ENCODE peak calls at places on chromosomes 12 and 14, in six cellular contexts. One of them, this sample, is unnamed.

GRCh38 chr14:61421212-61421923 is 100.0 kb downstream of the PRKCH start:
- DNase-seq in breast epithelium: no peak
- DNase-seq in mesendoderm: no peak
- DNase-seq in IMR-90: no peak
- DNase-seq in CD8-positive, alpha-beta memory T cell: no peak
- DNase-seq in tibial nerve: no peak
- DNase-seq in this sample: no peak

GRCh38 chr14:60183724-60184596 is 18.8 kb upstream of the DHRS7 start:
- DNase-seq in breast epithelium: no peak
- DNase-seq in mesendoderm: peak; percentile 58
- DNase-seq in IMR-90: peak; percentile 77
- DNase-seq in CD8-positive, alpha-beta memory T cell: no peak
- DNase-seq in tibial nerve: peak; percentile 55
- DNase-seq in this sample: no peak

GRCh38 chr12:63889721-63890509 is 45.4 kb downstream of the SRGAP1 start:
- DNase-seq in breast epithelium: no peak
- DNase-seq in mesendoderm: peak; percentile 17
- DNase-seq in IMR-90: no peak
- DNase-seq in CD8-positive, alpha-beta memory T cell: no peak
- DNase-seq in tibial nerve: no peak
- DNase-seq in this sample: no peak

GRCh38 chr14:90732723-90733122 is 83.5 kb downstream of the TTC7B start:
- DNase-seq in breast epithelium: no peak
- DNase-seq in mesendoderm: no peak
- DNase-seq in IMR-90: no peak
- DNase-seq in CD8-positive, alpha-beta memory T cell: no peak
- DNase-seq in tibial nerve: no peak
- DNase-seq in this sample: no peak

GRCh38 chr12:41663487-41664258 is 475.6 kb downstream of the PDZRN4 start:
- DNase-seq in breast epithelium: no peak
- DNase-seq in mesendoderm: peak; percentile 79
- DNase-seq in IMR-90: peak; percentile 20
- DNase-seq in CD8-positive, alpha-beta memory T cell: no peak
- DNase-seq in tibial nerve: no peak
- DNase-seq in this sample: no peak

GRCh38 chr14:88554458-88555286 is at the start of gene PTPN21:
- DNase-seq in breast epithelium: peak; percentile 60
- DNase-seq in mesendoderm: peak; percentile 83
- DNase-seq in IMR-90: peak; percentile 64
- DNase-seq in CD8-positive, alpha-beta memory T cell: no peak
- DNase-seq in tibial nerve: peak; percentile 57
- DNase-seq in this sample: peak; percentile 91

GRCh38 chr12:23008613-23009012 is 383.6 kb downstream of the ETNK1 start:
- DNase-seq in breast epithelium: no peak
- DNase-seq in mesendoderm: no peak
- DNase-seq in IMR-90: no peak
- DNase-seq in CD8-positive, alpha-beta memory T cell: no peak
- DNase-seq in tibial nerve: no peak
- DNase-seq in this sample: no peak

GRCh38 chr14:90541076-90541634 is 144.3 kb downstream of the CALM1 start:
- DNase-seq in breast epithelium: no peak
- DNase-seq in mesendoderm: no peak
- DNase-seq in IMR-90: no peak
- DNase-seq in CD8-positive, alpha-beta memory T cell: no peak
- DNase-seq in tibial nerve: no peak
- DNase-seq in this sample: peak; percentile 43

GRCh38 chr14:99717682-99718013 is 33.5 kb downstream of the CYP46A1 start:
- DNase-seq in breast epithelium: peak; percentile 10
- DNase-seq in mesendoderm: no peak
- DNase-seq in IMR-90: no peak
- DNase-seq in CD8-positive, alpha-beta memory T cell: no peak
- DNase-seq in tibial nerve: no peak
- DNase-seq in this sample: no peak

GRCh38 chr12:126784328-126784921 is 1482.5 kb upstream of the TMEM132C start:
- DNase-seq in breast epithelium: no peak
- DNase-seq in mesendoderm: peak; percentile 86
- DNase-seq in IMR-90: no peak
- DNase-seq in CD8-positive, alpha-beta memory T cell: no peak
- DNase-seq in tibial nerve: no peak
- DNase-seq in this sample: peak; percentile 78

GRCh38 chr14:103311171-103311997 is 22.7 kb upstream of the EIF5 start:
- DNase-seq in breast epithelium: no peak
- DNase-seq in mesendoderm: no peak
- DNase-seq in IMR-90: no peak
- DNase-seq in CD8-positive, alpha-beta memory T cell: no peak
- DNase-seq in tibial nerve: no peak
- DNase-seq in this sample: no peak

GRCh38 chr12:104057771-104058197 is 6.5 kb upstream of the HCFC2 start:
- DNase-seq in breast epithelium: no peak
- DNase-seq in mesendoderm: peak; percentile 47
- DNase-seq in IMR-90: peak; percentile 37
- DNase-seq in CD8-positive, alpha-beta memory T cell: no peak
- DNase-seq in tibial nerve: no peak
- DNase-seq in this sample: no peak

GRCh38 chr14:53778263-53778662 is 178.4 kb downstream of the BMP4 start:
- DNase-seq in breast epithelium: no peak
- DNase-seq in mesendoderm: no peak
- DNase-seq in IMR-90: no peak
- DNase-seq in CD8-positive, alpha-beta memory T cell: no peak
- DNase-seq in tibial nerve: no peak
- DNase-seq in this sample: no peak

GRCh38 chr12:117912756-117913155 is 56.0 kb downstream of the KSR2 start:
- DNase-seq in breast epithelium: peak; percentile 38
- DNase-seq in mesendoderm: no peak
- DNase-seq in IMR-90: no peak
- DNase-seq in CD8-positive, alpha-beta memory T cell: no peak
- DNase-seq in tibial nerve: no peak
- DNase-seq in this sample: no peak

GRCh38 chr12:50104614-50105366 is 982 bp downstream of the GPD1 start:
- DNase-seq in breast epithelium: no peak
- DNase-seq in mesendoderm: no peak
- DNase-seq in IMR-90: no peak
- DNase-seq in CD8-positive, alpha-beta memory T cell: no peak
- DNase-seq in tibial nerve: no peak
- DNase-seq in this sample: no peak

GRCh38 chr14:103104654-103105511 is 10.4 kb downstream of the EXOC3L4 start:
- DNase-seq in breast epithelium: no peak
- DNase-seq in mesendoderm: peak; percentile 67
- DNase-seq in IMR-90: peak; percentile 50
- DNase-seq in CD8-positive, alpha-beta memory T cell: peak; percentile 71
- DNase-seq in tibial nerve: peak; percentile 69
- DNase-seq in this sample: peak; percentile 66

GRCh38 chr14:56342419-56342901 is 224.2 kb downstream of the PELI2 start:
- DNase-seq in breast epithelium: no peak
- DNase-seq in mesendoderm: no peak
- DNase-seq in IMR-90: peak; percentile 86
- DNase-seq in CD8-positive, alpha-beta memory T cell: no peak
- DNase-seq in tibial nerve: no peak
- DNase-seq in this sample: no peak

GRCh38 chr14:50363734-50364113 is 33.0 kb downstream of the CDKL1 start:
- DNase-seq in breast epithelium: no peak
- DNase-seq in mesendoderm: no peak
- DNase-seq in IMR-90: peak; percentile 18
- DNase-seq in CD8-positive, alpha-beta memory T cell: peak; percentile 26
- DNase-seq in tibial nerve: peak; percentile 19
- DNase-seq in this sample: no peak
- H3K4me3 ChIP-seq in breast epithelium: peak overlapping the region; percentile 18
- H3K4me3 ChIP-seq in mesendoderm: no peak overlapping the region
- H3K4me3 ChIP-seq in IMR-90: peak overlapping the region; percentile 5
- H3K4me3 ChIP-seq in CD8-positive, alpha-beta memory T cell: peak overlapping the region; percentile 94
- H3K4me3 ChIP-seq in tibial nerve: peak overlapping the region; percentile 3
- H3K4me3 ChIP-seq in this sample: peak overlapping the region; percentile 4

DNA sequence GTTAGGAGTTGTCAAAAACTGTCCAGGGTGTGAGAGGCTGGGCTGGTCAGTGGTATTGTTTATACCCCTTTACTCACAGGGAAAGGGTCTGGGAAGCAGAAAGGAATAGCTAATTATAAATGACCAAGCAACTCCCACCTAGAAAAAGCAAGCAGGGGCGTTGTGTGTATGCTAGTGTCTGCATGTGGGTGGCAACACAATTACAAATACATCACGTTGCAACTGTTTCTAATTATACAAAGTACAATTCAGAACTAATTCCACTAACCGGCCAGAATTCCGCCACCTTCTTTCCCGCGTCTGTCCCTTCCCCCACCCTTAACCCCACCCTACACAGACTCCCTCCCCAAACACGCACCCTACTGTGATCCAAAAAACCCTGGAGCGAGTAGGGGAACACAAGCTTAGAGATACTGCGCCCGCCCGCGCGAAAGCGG is 2.2 kb downstream of the DPF3 start:
- DNase-seq in breast epithelium: no peak
- DNase-seq in mesendoderm: no peak
- DNase-seq in IMR-90: no peak
- DNase-seq in CD8-positive, alpha-beta memory T cell: no peak
- DNase-seq in tibial nerve: no peak
- DNase-seq in this sample: no peak
- H3K4me3 ChIP-seq in breast epithelium: peak overlapping the region; percentile 63
- H3K4me3 ChIP-seq in mesendoderm: no peak overlapping the region
- H3K4me3 ChIP-seq in IMR-90: peak overlapping the region; percentile 76
- H3K4me3 ChIP-seq in CD8-positive, alpha-beta memory T cell: peak overlapping the region; percentile 85
- H3K4me3 ChIP-seq in tibial nerve: peak overlapping the region; percentile 56
- H3K4me3 ChIP-seq in this sample: peak overlapping the region; percentile 95

GRCh38 chr12:85280138-85280983 is at the start of gene ALX1:
- DNase-seq in breast epithelium: no peak
- DNase-seq in mesendoderm: peak; percentile 94
- DNase-seq in IMR-90: peak; percentile 4
- DNase-seq in CD8-positive, alpha-beta memory T cell: no peak
- DNase-seq in tibial nerve: no peak
- DNase-seq in this sample: peak; percentile 43
- H3K4me3 ChIP-seq in breast epithelium: peak within 1 kb of the TSS; percentile 53
- H3K4me3 ChIP-seq in mesendoderm: peak within 1 kb of the TSS; percentile 48
- H3K4me3 ChIP-seq in IMR-90: peak within 1 kb of the TSS; percentile 42
- H3K4me3 ChIP-seq in CD8-positive, alpha-beta memory T cell: no peak within 1 kb of the TSS
- H3K4me3 ChIP-seq in tibial nerve: peak within 1 kb of the TSS; percentile 32
- H3K4me3 ChIP-seq in this sample: peak within 1 kb of the TSS; percentile 54

GRCh38 chr12:6904280-6905276 is at the start of gene LRRC23:
- DNase-seq in breast epithelium: peak; percentile 98
- DNase-seq in mesendoderm: peak; percentile 100
- DNase-seq in IMR-90: peak; percentile 93
- DNase-seq in CD8-positive, alpha-beta memory T cell: peak; percentile 97
- DNase-seq in tibial nerve: peak; percentile 99
- DNase-seq in this sample: peak; percentile 98

GRCh38 chr12:6903712-6904111 is 910 bp upstream of the LRRC23 start:
- DNase-seq in breast epithelium: no peak
- DNase-seq in mesendoderm: no peak
- DNase-seq in IMR-90: no peak
- DNase-seq in CD8-positive, alpha-beta memory T cell: no peak
- DNase-seq in tibial nerve: no peak
- DNase-seq in this sample: no peak

GRCh38 chr12:6902448-6902847 is 2.2 kb upstream of the LRRC23 start:
- DNase-seq in breast epithelium: no peak
- DNase-seq in mesendoderm: no peak
- DNase-seq in IMR-90: no peak
- DNase-seq in CD8-positive, alpha-beta memory T cell: no peak
- DNase-seq in tibial nerve: no peak
- DNase-seq in this sample: no peak

GRCh38 chr12:6909421-6910145 is 4.8 kb upstream of the ENO2 start:
- DNase-seq in breast epithelium: no peak
- DNase-seq in mesendoderm: no peak
- DNase-seq in IMR-90: no peak
- DNase-seq in CD8-positive, alpha-beta memory T cell: no peak
- DNase-seq in tibial nerve: no peak
- DNase-seq in this sample: no peak

DNA sequence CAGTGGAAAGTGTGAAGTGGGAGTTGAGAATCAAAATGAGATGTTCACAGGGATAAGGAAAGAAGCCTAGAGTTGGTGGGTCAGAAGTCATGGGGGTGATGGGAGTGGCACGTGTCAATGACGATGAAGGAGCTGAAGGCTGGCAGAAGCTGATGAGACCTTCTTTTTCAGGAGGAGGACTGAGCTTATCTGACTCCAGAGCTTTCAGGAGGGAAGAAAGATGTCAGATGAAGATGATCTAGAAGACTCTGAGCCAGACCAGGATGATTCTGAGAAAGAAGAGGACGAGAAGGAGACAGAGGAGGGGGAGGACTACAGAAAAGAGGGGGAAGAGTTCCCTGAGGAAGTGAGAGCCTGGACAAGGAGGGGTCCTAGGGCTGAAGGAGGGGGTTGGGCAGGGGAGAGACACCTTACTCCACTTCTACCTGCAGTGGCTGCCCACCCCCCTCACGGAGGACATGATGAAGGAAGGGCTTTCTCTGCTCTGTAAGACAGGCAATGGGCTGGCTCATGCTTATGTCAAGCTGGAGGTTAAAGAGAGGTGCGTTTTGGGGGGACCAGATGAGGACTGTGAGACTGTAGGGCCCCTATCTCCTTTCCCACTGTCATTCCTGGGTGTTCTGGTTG is 905 bp downstream of the LRRC23 start:
- DNase-seq in breast epithelium: no peak
- DNase-seq in mesendoderm: no peak
- DNase-seq in IMR-90: no peak
- DNase-seq in CD8-positive, alpha-beta memory T cell: no peak
- DNase-seq in tibial nerve: no peak
- DNase-seq in this sample: no peak
- H3K4me3 ChIP-seq in breast epithelium: no peak overlapping the region
- H3K4me3 ChIP-seq in mesendoderm: no peak overlapping the region
- H3K4me3 ChIP-seq in IMR-90: peak overlapping the region; percentile 90
- H3K4me3 ChIP-seq in CD8-positive, alpha-beta memory T cell: peak overlapping the region; percentile 86
- H3K4me3 ChIP-seq in tibial nerve: peak overlapping the region; percentile 60
- H3K4me3 ChIP-seq in this sample: peak overlapping the region; percentile 60

GRCh38 chr14:68967459-68967940 is 11.6 kb downstream of the ACTN1 start:
- DNase-seq in breast epithelium: no peak
- DNase-seq in mesendoderm: no peak
- DNase-seq in IMR-90: no peak
- DNase-seq in CD8-positive, alpha-beta memory T cell: no peak
- DNase-seq in tibial nerve: no peak
- DNase-seq in this sample: no peak

GRCh38 chr14:68966872-68967301 is 12.2 kb downstream of the ACTN1 start:
- DNase-seq in breast epithelium: no peak
- DNase-seq in mesendoderm: no peak
- DNase-seq in IMR-90: no peak
- DNase-seq in CD8-positive, alpha-beta memory T cell: no peak
- DNase-seq in tibial nerve: no peak
- DNase-seq in this sample: no peak

GRCh38 chr14:68968721-68969120 is 10.4 kb downstream of the ACTN1 start:
- DNase-seq in breast epithelium: no peak
- DNase-seq in mesendoderm: no peak
- DNase-seq in IMR-90: no peak
- DNase-seq in CD8-positive, alpha-beta memory T cell: no peak
- DNase-seq in tibial nerve: no peak
- DNase-seq in this sample: no peak

GRCh38 chr14:68969278-68969677 is 9.8 kb downstream of the ACTN1 start:
- DNase-seq in breast epithelium: no peak
- DNase-seq in mesendoderm: no peak
- DNase-seq in IMR-90: no peak
- DNase-seq in CD8-positive, alpha-beta memory T cell: no peak
- DNase-seq in tibial nerve: no peak
- DNase-seq in this sample: peak; percentile 77

DNA sequence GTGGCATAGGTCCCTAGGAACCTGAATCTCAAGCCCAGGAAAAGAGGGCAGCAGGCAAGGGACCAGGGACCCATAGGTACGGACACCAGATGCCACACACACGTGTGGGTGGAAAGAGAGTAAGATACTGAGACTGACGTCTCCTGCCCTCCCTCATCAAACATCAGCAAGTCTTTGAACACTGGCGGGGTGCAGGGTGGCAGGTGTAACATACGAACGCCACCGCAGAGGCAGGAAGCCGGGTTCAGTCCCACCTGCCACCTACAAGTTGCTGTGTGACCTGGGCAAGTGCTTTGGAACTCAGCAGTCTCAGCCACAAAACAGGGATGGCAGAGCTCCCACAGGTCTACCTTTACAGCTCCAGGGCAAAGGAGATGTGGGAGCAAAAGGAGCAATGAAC is 11.1 kb downstream of the ACTN1 start:
- DNase-seq in breast epithelium: no peak
- DNase-seq in mesendoderm: no peak
- DNase-seq in IMR-90: no peak
- DNase-seq in CD8-positive, alpha-beta memory T cell: peak; percentile 14
- DNase-seq in tibial nerve: no peak
- DNase-seq in this sample: no peak
- H3K4me3 ChIP-seq in breast epithelium: no peak overlapping the region
- H3K4me3 ChIP-seq in mesendoderm: no peak overlapping the region
- H3K4me3 ChIP-seq in IMR-90: no peak overlapping the region
- H3K4me3 ChIP-seq in CD8-positive, alpha-beta memory T cell: peak overlapping the region; percentile 48
- H3K4me3 ChIP-seq in tibial nerve: no peak overlapping the region
- H3K4me3 ChIP-seq in this sample: no peak overlapping the region

This sample was measured in right cardiac atrium.